ENCODE peak calls at places on chromosome 20, in five cellular contexts. U is tibial nerve, G is HCT116, Z is cardiac muscle cell, R is right cardiac atrium. S is an unnamed sample.

GRCh38 chr20:60862601-60863000 is 389.5 kb upstream of the CDH4 start:
- DNase-seq in U (no peak), G (no peak), Z (no peak), R (no peak), S (no peak)

GRCh38 chr20:51428451-51429143 is 113.9 kb downstream of the NFATC2 start:
- DNase-seq in U (no peak), G (no peak), Z (peak; percentile 76), R (peak; percentile 90), S (peak; percentile 51)

GRCh38 chr20:19048898-19049889 is 163.2 kb upstream of the SLC24A3 start:
- DNase-seq in U (no peak), G (no peak), Z (no peak), R (peak; percentile 52), S (peak; percentile 75)

GRCh38 chr20:20452254-20452676 is 84.4 kb downstream of the INSM1 start:
- DNase-seq in U (peak; percentile 24), G (no peak), Z (peak; percentile 59), R (peak; percentile 83), S (peak; percentile 44)

GRCh38 chr20:21315138-21315537 is 12.0 kb downstream of the XRN2 start:
- DNase-seq in U (no peak), G (no peak), Z (peak; percentile 90), R (no peak), S (no peak)

GRCh38 chr20:23880426-23880825 is 878 bp upstream of the CST5 start:
- DNase-seq in U (no peak), G (no peak), Z (no peak), R (no peak), S (no peak)

GRCh38 chr20:58608096-58608840 is 42.8 kb upstream of the STX16 start:
- DNase-seq in U (no peak), G (no peak), Z (no peak), R (no peak), S (no peak)

GRCh38 chr20:50218987-50219435 is 28.4 kb downstream of the CEBPB start:
- DNase-seq in U (no peak), G (no peak), Z (peak; percentile 86), R (no peak), S (no peak)

GRCh38 chr20:20073851-20074252 is 21.5 kb downstream of the CFAP61 start:
- DNase-seq in U (no peak), G (no peak), Z (no peak), R (no peak), S (no peak)

GRCh38 chr20:58551631-58552030 is 36.4 kb upstream of the APCDD1L start:
- DNase-seq in U (no peak), G (no peak), Z (no peak), R (no peak), S (no peak)

GRCh38 chr20:57048027-57048869 is 218.2 kb downstream of the BMP7 start:
- DNase-seq in U (no peak), G (no peak), Z (peak; percentile 40), R (no peak), S (no peak)

GRCh38 chr20:23304616-23305015 is 46.0 kb upstream of the NXT1 start:
- DNase-seq in U (no peak), G (no peak), Z (no peak), R (no peak), S (no peak)

GRCh38 chr20:32354592-32355416 is 3.3 kb upstream of the ASXL1 start:
- DNase-seq in U (no peak), G (no peak), Z (peak; percentile 56), R (no peak), S (no peak)

GRCh38 chr20:41137412-41138216 is at the start of gene PLCG1:
- DNase-seq in U (peak; percentile 64), G (no peak), Z (peak; percentile 84), R (peak; percentile 94), S (peak; percentile 91)
- H3K4me3 ChIP-seq in U (peak within 1 kb of the TSS; percentile 83), G (peak within 1 kb of the TSS; percentile 79), Z (peak within 1 kb of the TSS; percentile 79), R (peak within 1 kb of the TSS; percentile 83), S (peak within 1 kb of the TSS; percentile 98)

DNA sequence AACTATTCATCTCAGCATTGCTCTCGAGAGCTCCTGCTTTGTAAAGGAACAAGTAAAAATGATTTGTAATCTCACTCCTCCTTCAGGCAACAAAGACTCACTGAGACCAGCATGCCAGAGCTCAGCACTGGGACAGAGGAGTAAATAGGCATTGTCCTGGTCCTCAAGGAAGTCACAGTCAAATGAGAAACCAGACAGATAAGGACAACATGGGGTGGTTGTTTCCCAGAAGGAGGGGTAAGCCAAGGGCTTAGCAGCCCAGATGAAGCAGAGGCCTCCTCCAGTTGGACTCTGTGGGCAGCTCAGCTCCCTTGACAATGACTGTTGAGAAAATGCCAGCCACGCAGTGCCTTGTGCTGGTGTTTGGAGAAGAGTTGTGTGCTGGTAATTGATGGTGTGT is 425.7 kb upstream of the CHD6 start:
- DNase-seq in U (no peak), G (no peak), Z (no peak), R (no peak), S (no peak)
- H3K4me3 ChIP-seq in U (no peak overlapping the region), G (no peak overlapping the region), Z (no peak overlapping the region), R (no peak overlapping the region), S (no peak overlapping the region)

GRCh38 chr20:64261138-64261537 is 5.6 kb downstream of the PCMTD2 start:
- DNase-seq in U (no peak), G (no peak), Z (peak; percentile 67), R (peak; percentile 73), S (no peak)
- H3K4me3 ChIP-seq in U (no peak overlapping the region), G (no peak overlapping the region), Z (no peak overlapping the region), R (peak overlapping the region; percentile 16), S (peak overlapping the region; percentile 28)

DNA sequence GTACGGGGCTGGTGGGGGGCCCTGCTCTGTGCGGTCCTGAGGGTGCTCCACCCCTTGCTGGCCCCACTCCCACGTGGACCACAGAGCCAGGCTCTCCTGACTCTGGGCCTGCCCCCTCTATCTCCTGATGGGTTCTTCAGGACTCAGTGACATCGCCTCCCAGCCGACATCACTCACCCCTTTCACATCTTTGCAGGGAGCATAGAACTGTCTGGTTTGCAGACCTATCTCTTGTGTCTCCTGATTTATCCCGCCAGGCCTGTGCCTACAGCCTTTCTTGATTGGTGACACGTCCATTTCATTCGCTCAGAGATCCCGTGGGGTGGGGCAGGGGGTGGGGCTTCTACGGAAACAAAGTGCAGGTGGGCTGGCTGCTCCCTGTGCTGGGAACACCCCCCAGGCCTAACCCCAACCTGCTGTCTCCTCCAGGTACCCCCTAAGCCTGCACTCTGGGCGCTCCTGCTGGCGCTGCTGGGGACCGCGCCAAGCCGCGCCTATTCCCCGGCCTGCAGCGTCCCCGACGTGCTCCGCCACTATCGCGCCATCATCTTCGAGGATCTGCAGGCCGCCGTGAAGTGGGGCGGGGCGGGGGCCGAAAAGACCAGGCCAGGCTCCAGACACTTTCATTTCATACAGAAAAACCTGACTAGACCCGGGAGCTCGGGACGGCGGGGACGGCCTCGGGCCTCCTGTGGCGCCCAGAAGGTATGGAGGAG is 1.7 kb downstream of the C20orf204 start:
- DNase-seq in U (no peak), G (no peak), Z (no peak), R (no peak), S (no peak)
- H3K4me3 ChIP-seq in U (peak overlapping the region; percentile 54), G (no peak overlapping the region), Z (no peak overlapping the region), R (no peak overlapping the region), S (peak overlapping the region; percentile 9)

GRCh38 chr20:63416109-63416430 is 54.9 kb upstream of the CHRNA4 start:
- DNase-seq in U (no peak), G (no peak), Z (no peak), R (no peak), S (no peak)
- H3K4me3 ChIP-seq in U (no peak overlapping the region), G (no peak overlapping the region), Z (no peak overlapping the region), R (no peak overlapping the region), S (no peak overlapping the region)

GRCh38 chr20:9918360-9918759 is 79.5 kb upstream of the PAK5 start:
- DNase-seq in U (no peak), G (no peak), Z (no peak), R (no peak), S (no peak)

GRCh38 chr20:9923648-9924047 is 84.8 kb upstream of the PAK5 start:
- DNase-seq in U (no peak), G (no peak), Z (no peak), R (no peak), S (no peak)

GRCh38 chr20:9916776-9917175 is 77.9 kb upstream of the PAK5 start:
- DNase-seq in U (no peak), G (no peak), Z (no peak), R (no peak), S (no peak)

GRCh38 chr20:9920908-9921307 is 82.0 kb upstream of the PAK5 start:
- DNase-seq in U (no peak), G (no peak), Z (no peak), R (no peak), S (no peak)

GRCh38 chr20:9919271-9920014 is 80.6 kb upstream of the PAK5 start:
- DNase-seq in U (no peak), G (no peak), Z (no peak), R (no peak), S (no peak)
- H3K4me3 ChIP-seq in U (no peak overlapping the region), G (no peak overlapping the region), Z (no peak overlapping the region), R (no peak overlapping the region), S (no peak overlapping the region)

DNA sequence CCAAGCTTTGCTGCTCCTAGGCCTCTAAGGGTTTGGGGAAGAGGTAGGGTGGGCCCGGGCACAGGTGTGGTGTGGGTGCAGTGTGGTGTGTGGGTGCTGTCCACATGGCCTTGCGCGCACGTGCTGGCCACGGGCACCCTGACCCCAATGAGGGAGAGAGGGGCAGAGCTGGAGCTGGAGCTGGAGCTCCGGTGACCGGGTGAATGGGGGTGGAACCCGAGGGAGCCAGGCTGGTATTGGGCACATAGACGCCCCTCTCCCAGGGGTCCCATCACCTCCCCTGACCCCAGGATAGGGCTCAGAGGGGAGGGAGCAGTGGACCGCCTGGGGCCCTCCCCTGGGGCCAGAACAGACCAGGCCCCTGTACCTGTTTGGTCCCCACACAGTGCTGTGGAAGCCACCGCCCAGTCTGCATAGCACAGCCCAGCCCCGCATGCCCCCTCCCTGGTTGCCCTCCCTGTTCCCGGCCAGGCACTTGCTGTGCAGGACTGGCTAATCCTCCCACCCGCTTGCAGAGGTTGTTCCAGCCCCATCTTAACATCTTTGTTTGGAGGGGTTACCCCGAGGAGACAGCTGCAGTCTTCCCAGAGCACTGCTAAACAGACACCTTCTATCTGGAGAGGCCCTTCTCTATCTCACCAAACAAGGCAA is 984 bp downstream of the ADAM33 start:
- DNase-seq in U (no peak), G (no peak), Z (no peak), R (peak; percentile 52), S (no peak)
- H3K4me3 ChIP-seq in U (peak overlapping the region; percentile 38), G (no peak overlapping the region), Z (no peak overlapping the region), R (peak overlapping the region; percentile 40), S (peak overlapping the region; percentile 45)

DNA sequence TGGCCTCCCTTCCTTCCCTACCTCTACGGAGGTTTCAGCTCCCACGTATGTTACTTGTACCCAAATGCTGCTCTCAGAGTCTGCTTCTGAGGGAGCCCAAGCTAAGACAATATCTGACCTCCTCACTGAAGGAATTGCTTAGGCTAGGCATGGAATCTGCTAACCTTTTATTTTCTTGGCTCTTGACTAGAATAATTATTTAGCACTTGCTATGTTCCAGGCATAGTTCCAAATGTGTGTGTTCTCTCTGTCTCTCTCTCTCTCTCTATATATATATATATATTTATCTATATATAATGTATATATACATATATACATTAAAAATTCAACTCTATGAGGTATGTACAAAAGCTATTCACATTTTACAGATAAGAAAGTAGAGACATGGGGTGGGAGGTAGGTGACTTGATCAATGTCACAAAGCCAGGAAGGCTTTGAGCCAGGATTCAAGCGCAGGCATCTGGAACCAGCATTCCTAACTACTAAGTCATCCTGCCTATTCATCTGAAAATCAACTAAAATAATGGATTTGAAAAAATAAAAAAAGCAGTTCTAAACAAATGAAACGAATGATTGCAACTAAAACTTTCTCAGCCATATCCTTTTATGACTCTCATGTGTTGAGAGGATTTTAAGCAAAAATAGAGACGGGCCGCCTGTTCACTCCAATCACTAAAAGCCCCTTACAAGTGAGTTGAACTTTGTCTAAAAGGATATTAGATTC is 189.7 kb upstream of the JAG1 start:
- DNase-seq in U (no peak), G (peak; percentile 23), Z (peak; percentile 85), R (peak; percentile 49), S (peak; percentile 28)
- H3K4me3 ChIP-seq in U (no peak overlapping the region), G (peak overlapping the region; percentile 21), Z (no peak overlapping the region), R (no peak overlapping the region), S (no peak overlapping the region)